ENCODE peak calls at places on chromosome 19, in ten cellular contexts. One of them, this sample, is unnamed.

GRCh38 chr19:39470724-39471339 is 9.8 kb upstream of the TIMM50 start:
- DNase-seq in esophagus muscularis mucosa: no peak
- DNase-seq in body of pancreas: no peak
- DNase-seq in right lobe of liver: no peak
- DNase-seq in transverse colon: no peak
- DNase-seq in gastrocnemius medialis: no peak
- DNase-seq in sigmoid colon: no peak
- DNase-seq in ovary: no peak
- DNase-seq in tibial nerve: no peak
- DNase-seq in lower leg skin: no peak
- DNase-seq in this sample: no peak

GRCh38 chr19:31960474-31960873 is 384.9 kb upstream of the ZNF507 start:
- DNase-seq in esophagus muscularis mucosa: no peak
- DNase-seq in body of pancreas: no peak
- DNase-seq in right lobe of liver: no peak
- DNase-seq in transverse colon: no peak
- DNase-seq in gastrocnemius medialis: no peak
- DNase-seq in sigmoid colon: no peak
- DNase-seq in ovary: no peak
- DNase-seq in tibial nerve: no peak
- DNase-seq in lower leg skin: no peak
- DNase-seq in this sample: no peak

GRCh38 chr19:5145521-5146511 is 176.9 kb downstream of the KDM4B start:
- DNase-seq in esophagus muscularis mucosa: no peak
- DNase-seq in body of pancreas: no peak
- DNase-seq in right lobe of liver: no peak
- DNase-seq in transverse colon: no peak
- DNase-seq in gastrocnemius medialis: no peak
- DNase-seq in sigmoid colon: no peak
- DNase-seq in ovary: peak; percentile 24
- DNase-seq in tibial nerve: no peak
- DNase-seq in lower leg skin: no peak
- DNase-seq in this sample: no peak

GRCh38 chr19:30001301-30001700 is 59.3 kb downstream of the URI1 start:
- DNase-seq in esophagus muscularis mucosa: no peak
- DNase-seq in body of pancreas: no peak
- DNase-seq in right lobe of liver: no peak
- DNase-seq in transverse colon: no peak
- DNase-seq in gastrocnemius medialis: no peak
- DNase-seq in sigmoid colon: no peak
- DNase-seq in ovary: no peak
- DNase-seq in tibial nerve: no peak
- DNase-seq in lower leg skin: no peak
- DNase-seq in this sample: no peak

GRCh38 chr19:5343848-5344247 is 3.2 kb upstream of the PTPRS start:
- DNase-seq in esophagus muscularis mucosa: no peak
- DNase-seq in body of pancreas: no peak
- DNase-seq in right lobe of liver: no peak
- DNase-seq in transverse colon: no peak
- DNase-seq in gastrocnemius medialis: no peak
- DNase-seq in sigmoid colon: no peak
- DNase-seq in ovary: no peak
- DNase-seq in tibial nerve: no peak
- DNase-seq in lower leg skin: no peak
- DNase-seq in this sample: no peak

GRCh38 chr19:11018179-11018578 is 57.3 kb downstream of the SMARCA4 start:
- DNase-seq in esophagus muscularis mucosa: no peak
- DNase-seq in body of pancreas: no peak
- DNase-seq in right lobe of liver: no peak
- DNase-seq in transverse colon: peak; percentile 67
- DNase-seq in gastrocnemius medialis: no peak
- DNase-seq in sigmoid colon: no peak
- DNase-seq in ovary: no peak
- DNase-seq in tibial nerve: no peak
- DNase-seq in lower leg skin: no peak
- DNase-seq in this sample: peak; percentile 67

GRCh38 chr19:6226444-6227155 is 53.2 kb downstream of the MLLT1 start:
- DNase-seq in esophagus muscularis mucosa: no peak
- DNase-seq in body of pancreas: no peak
- DNase-seq in right lobe of liver: no peak
- DNase-seq in transverse colon: no peak
- DNase-seq in gastrocnemius medialis: no peak
- DNase-seq in sigmoid colon: no peak
- DNase-seq in ovary: no peak
- DNase-seq in tibial nerve: no peak
- DNase-seq in lower leg skin: no peak
- DNase-seq in this sample: no peak

GRCh38 chr19:12784871-12785430 is 6.3 kb upstream of the JUNB start:
- DNase-seq in esophagus muscularis mucosa: no peak
- DNase-seq in body of pancreas: no peak
- DNase-seq in right lobe of liver: no peak
- DNase-seq in transverse colon: no peak
- DNase-seq in gastrocnemius medialis: no peak
- DNase-seq in sigmoid colon: no peak
- DNase-seq in ovary: no peak
- DNase-seq in tibial nerve: no peak
- DNase-seq in lower leg skin: peak; percentile 27
- DNase-seq in this sample: no peak

GRCh38 chr19:51366999-51367564 is 894 bp upstream of the ETFB start:
- DNase-seq in esophagus muscularis mucosa: no peak
- DNase-seq in body of pancreas: no peak
- DNase-seq in right lobe of liver: peak; percentile 65
- DNase-seq in transverse colon: peak; percentile 45
- DNase-seq in gastrocnemius medialis: no peak
- DNase-seq in sigmoid colon: no peak
- DNase-seq in ovary: no peak
- DNase-seq in tibial nerve: no peak
- DNase-seq in lower leg skin: peak; percentile 37
- DNase-seq in this sample: no peak

GRCh38 chr19:52941941-52942370 is 18.7 kb upstream of the ZNF888 start:
- DNase-seq in esophagus muscularis mucosa: no peak
- DNase-seq in body of pancreas: peak; percentile 26
- DNase-seq in right lobe of liver: no peak
- DNase-seq in transverse colon: peak; percentile 36
- DNase-seq in gastrocnemius medialis: no peak
- DNase-seq in sigmoid colon: peak; percentile 75
- DNase-seq in ovary: peak; percentile 45
- DNase-seq in tibial nerve: no peak
- DNase-seq in lower leg skin: no peak
- DNase-seq in this sample: no peak

GRCh38 chr19:35856546-35857149 is at the start of gene KIRREL2:
- DNase-seq in esophagus muscularis mucosa: no peak
- DNase-seq in body of pancreas: peak; percentile 56
- DNase-seq in right lobe of liver: no peak
- DNase-seq in transverse colon: no peak
- DNase-seq in gastrocnemius medialis: no peak
- DNase-seq in sigmoid colon: no peak
- DNase-seq in ovary: no peak
- DNase-seq in tibial nerve: no peak
- DNase-seq in lower leg skin: no peak
- DNase-seq in this sample: no peak

GRCh38 chr19:1648156-1648925 is 4.1 kb downstream of the TCF3 start:
- DNase-seq in esophagus muscularis mucosa: no peak
- DNase-seq in body of pancreas: no peak
- DNase-seq in right lobe of liver: no peak
- DNase-seq in transverse colon: peak; percentile 61
- DNase-seq in gastrocnemius medialis: no peak
- DNase-seq in sigmoid colon: no peak
- DNase-seq in ovary: no peak
- DNase-seq in tibial nerve: no peak
- DNase-seq in lower leg skin: no peak
- DNase-seq in this sample: no peak
- TF ChIP-seq POLR2A in esophagus muscularis mucosa: no peak
- TF ChIP-seq POLR2A in body of pancreas: no peak
- TF ChIP-seq POLR2A in right lobe of liver: no peak
- TF ChIP-seq POLR2A in transverse colon: no peak
- TF ChIP-seq POLR2A in gastrocnemius medialis: no peak
- TF ChIP-seq POLR2A in sigmoid colon: no peak
- TF ChIP-seq POLR2A in ovary: no peak
- TF ChIP-seq POLR2A in tibial nerve: no peak
- TF ChIP-seq POLR2A in lower leg skin: no peak
- TF ChIP-seq POLR2A in this sample: no peak

GRCh38 chr19:17680235-17680722 is 7.9 kb downstream of the UNC13A start:
- DNase-seq in esophagus muscularis mucosa: no peak
- DNase-seq in body of pancreas: peak; percentile 71
- DNase-seq in right lobe of liver: peak; percentile 64
- DNase-seq in transverse colon: peak; percentile 26
- DNase-seq in gastrocnemius medialis: peak; percentile 25
- DNase-seq in sigmoid colon: peak; percentile 79
- DNase-seq in ovary: peak; percentile 51
- DNase-seq in tibial nerve: peak; percentile 28
- DNase-seq in lower leg skin: peak; percentile 54
- DNase-seq in this sample: peak; percentile 20
- TF ChIP-seq POLR2A in esophagus muscularis mucosa: no peak
- TF ChIP-seq POLR2A in body of pancreas: no peak
- TF ChIP-seq POLR2A in right lobe of liver: no peak
- TF ChIP-seq POLR2A in transverse colon: no peak
- TF ChIP-seq POLR2A in gastrocnemius medialis: no peak
- TF ChIP-seq POLR2A in sigmoid colon: no peak
- TF ChIP-seq POLR2A in ovary: no peak
- TF ChIP-seq POLR2A in tibial nerve: no peak
- TF ChIP-seq POLR2A in lower leg skin: no peak
- TF ChIP-seq POLR2A in this sample: no peak

GRCh38 chr19:45770192-45771101 is 1.4 kb upstream of the SIX5 start:
- DNase-seq in esophagus muscularis mucosa: peak; percentile 99
- DNase-seq in body of pancreas: peak; percentile 99
- DNase-seq in right lobe of liver: peak; percentile 98
- DNase-seq in transverse colon: peak; percentile 97
- DNase-seq in gastrocnemius medialis: peak; percentile 98
- DNase-seq in sigmoid colon: peak; percentile 99
- DNase-seq in ovary: peak; percentile 97
- DNase-seq in tibial nerve: peak; percentile 96
- DNase-seq in lower leg skin: peak; percentile 96
- DNase-seq in this sample: peak; percentile 99
- TF ChIP-seq POLR2A in esophagus muscularis mucosa: peak; percentile 5
- TF ChIP-seq POLR2A in body of pancreas: peak; percentile 74
- TF ChIP-seq POLR2A in right lobe of liver: peak; percentile 57
- TF ChIP-seq POLR2A in transverse colon: peak; percentile 59
- TF ChIP-seq POLR2A in gastrocnemius medialis: peak; percentile 79
- TF ChIP-seq POLR2A in sigmoid colon: peak; percentile 27
- TF ChIP-seq POLR2A in ovary: peak; percentile 20
- TF ChIP-seq POLR2A in tibial nerve: no peak
- TF ChIP-seq POLR2A in lower leg skin: no peak
- TF ChIP-seq POLR2A in this sample: no peak

GRCh38 chr19:41323430-41324125 is 13.6 kb downstream of the CCDC97 start:
- DNase-seq in esophagus muscularis mucosa: no peak
- DNase-seq in body of pancreas: peak; percentile 56
- DNase-seq in right lobe of liver: peak; percentile 50
- DNase-seq in transverse colon: peak; percentile 51
- DNase-seq in gastrocnemius medialis: peak; percentile 43
- DNase-seq in sigmoid colon: peak; percentile 90
- DNase-seq in ovary: peak; percentile 85
- DNase-seq in tibial nerve: peak; percentile 65
- DNase-seq in lower leg skin: peak; percentile 75
- DNase-seq in this sample: no peak
- TF ChIP-seq POLR2A in esophagus muscularis mucosa: no peak
- TF ChIP-seq POLR2A in body of pancreas: no peak
- TF ChIP-seq POLR2A in right lobe of liver: no peak
- TF ChIP-seq POLR2A in transverse colon: no peak
- TF ChIP-seq POLR2A in gastrocnemius medialis: no peak
- TF ChIP-seq POLR2A in sigmoid colon: no peak
- TF ChIP-seq POLR2A in ovary: no peak
- TF ChIP-seq POLR2A in tibial nerve: no peak
- TF ChIP-seq POLR2A in lower leg skin: no peak
- TF ChIP-seq POLR2A in this sample: no peak

GRCh38 chr19:3338541-3339181 is 27.7 kb upstream of the NFIC start:
- DNase-seq in esophagus muscularis mucosa: no peak
- DNase-seq in body of pancreas: peak; percentile 90
- DNase-seq in right lobe of liver: peak; percentile 82
- DNase-seq in transverse colon: peak; percentile 89
- DNase-seq in gastrocnemius medialis: no peak
- DNase-seq in sigmoid colon: peak; percentile 77
- DNase-seq in ovary: no peak
- DNase-seq in tibial nerve: no peak
- DNase-seq in lower leg skin: no peak
- DNase-seq in this sample: peak; percentile 77
- TF ChIP-seq POLR2A in esophagus muscularis mucosa: no peak
- TF ChIP-seq POLR2A in body of pancreas: peak; percentile 73
- TF ChIP-seq POLR2A in right lobe of liver: peak; percentile 75
- TF ChIP-seq POLR2A in transverse colon: peak; percentile 77
- TF ChIP-seq POLR2A in gastrocnemius medialis: no peak
- TF ChIP-seq POLR2A in sigmoid colon: no peak
- TF ChIP-seq POLR2A in ovary: no peak
- TF ChIP-seq POLR2A in tibial nerve: no peak
- TF ChIP-seq POLR2A in lower leg skin: no peak
- TF ChIP-seq POLR2A in this sample: no peak

DNA sequence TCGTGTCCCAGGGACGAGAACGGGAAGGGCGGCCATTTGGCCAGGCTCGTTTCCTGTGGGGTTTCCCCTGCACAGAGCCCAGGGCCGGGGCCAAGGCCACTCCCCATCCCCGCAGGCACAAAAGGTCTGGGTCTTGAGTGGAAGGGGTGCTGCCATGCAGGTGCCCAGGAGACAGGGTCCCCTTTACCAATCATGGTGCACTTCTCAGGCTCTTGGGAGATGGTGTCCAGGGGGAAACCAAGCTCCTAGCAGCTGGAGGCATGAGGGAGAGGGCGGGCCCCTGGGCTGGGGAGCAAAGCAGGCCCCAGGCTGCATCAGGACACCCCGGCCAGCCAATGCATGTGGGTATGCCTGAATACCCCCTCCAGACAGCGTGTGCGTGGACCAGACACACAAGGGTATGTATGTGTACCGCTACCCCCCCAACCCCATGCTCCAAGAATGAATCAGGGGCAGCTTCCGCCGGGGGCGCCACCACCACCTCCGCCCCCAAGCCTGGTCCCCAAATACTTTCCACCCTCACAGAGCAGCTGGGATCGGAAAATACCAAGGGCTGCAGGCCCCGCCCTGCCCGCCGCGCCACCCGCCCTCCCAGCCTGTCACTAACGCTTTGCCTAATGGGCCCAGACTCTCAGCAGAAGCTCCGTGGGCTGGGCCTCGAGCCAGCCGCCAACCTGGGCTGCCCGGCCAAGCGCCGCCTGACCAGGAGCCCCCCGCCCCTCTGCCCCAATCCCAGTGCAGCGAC is 37.6 kb upstream of the NANOS3 start:
- DNase-seq in esophagus muscularis mucosa: peak; percentile 97
- DNase-seq in body of pancreas: peak; percentile 80
- DNase-seq in right lobe of liver: peak; percentile 85
- DNase-seq in transverse colon: peak; percentile 88
- DNase-seq in gastrocnemius medialis: peak; percentile 89
- DNase-seq in sigmoid colon: peak; percentile 95
- DNase-seq in ovary: peak; percentile 71
- DNase-seq in tibial nerve: peak; percentile 84
- DNase-seq in lower leg skin: peak; percentile 90
- DNase-seq in this sample: peak; percentile 86
- TF ChIP-seq POLR2A in esophagus muscularis mucosa: no peak
- TF ChIP-seq POLR2A in body of pancreas: peak; percentile 59
- TF ChIP-seq POLR2A in right lobe of liver: peak; percentile 43
- TF ChIP-seq POLR2A in transverse colon: peak; percentile 27
- TF ChIP-seq POLR2A in gastrocnemius medialis: peak; percentile 51
- TF ChIP-seq POLR2A in sigmoid colon: peak; percentile 45
- TF ChIP-seq POLR2A in ovary: no peak
- TF ChIP-seq POLR2A in tibial nerve: no peak
- TF ChIP-seq POLR2A in lower leg skin: no peak
- TF ChIP-seq POLR2A in this sample: no peak

GRCh38 chr19:18419195-18419698 is at the start of gene SSBP4:
- DNase-seq in esophagus muscularis mucosa: no peak
- DNase-seq in body of pancreas: peak; percentile 76
- DNase-seq in right lobe of liver: peak; percentile 74
- DNase-seq in transverse colon: peak; percentile 75
- DNase-seq in gastrocnemius medialis: no peak
- DNase-seq in sigmoid colon: no peak
- DNase-seq in ovary: peak; percentile 80
- DNase-seq in tibial nerve: no peak
- DNase-seq in lower leg skin: no peak
- DNase-seq in this sample: no peak
- TF ChIP-seq POLR2A in esophagus muscularis mucosa: no peak
- TF ChIP-seq POLR2A in body of pancreas: no peak
- TF ChIP-seq POLR2A in right lobe of liver: peak; percentile 61
- TF ChIP-seq POLR2A in transverse colon: no peak
- TF ChIP-seq POLR2A in gastrocnemius medialis: peak; percentile 60
- TF ChIP-seq POLR2A in sigmoid colon: no peak
- TF ChIP-seq POLR2A in ovary: peak; percentile 67
- TF ChIP-seq POLR2A in tibial nerve: peak; percentile 61
- TF ChIP-seq POLR2A in lower leg skin: no peak
- TF ChIP-seq POLR2A in this sample: no peak

This sample was measured in breast epithelium.